ENCODE peak calls at places on chromosomes 7 and 10, in four cellular contexts. One of them, this sample, is unnamed.

GRCh38 chr7:156918642-156919041 is 25.7 kb upstream of the LMBR1 start:
- DNase-seq in T-helper 17 cell: no peak
- DNase-seq in CD4-positive, CD25-positive, alpha-beta regulatory T cell: no peak
- DNase-seq in SK-N-SH: no peak
- DNase-seq in this sample: no peak

GRCh38 chr10:26869528-26869927 is 8.8 kb upstream of the ABI1 start:
- DNase-seq in T-helper 17 cell: no peak
- DNase-seq in CD4-positive, CD25-positive, alpha-beta regulatory T cell: peak
- DNase-seq in SK-N-SH: no peak
- DNase-seq in this sample: no peak

GRCh38 chr10:22712246-22712958 is 2.0 kb downstream of the PIP4K2A start:
- DNase-seq in T-helper 17 cell: no peak
- DNase-seq in CD4-positive, CD25-positive, alpha-beta regulatory T cell: no peak
- DNase-seq in SK-N-SH: no peak
- DNase-seq in this sample: no peak

GRCh38 chr7:114081606-114082425 is 163.0 kb upstream of the PPP1R3A start:
- DNase-seq in T-helper 17 cell: no peak
- DNase-seq in CD4-positive, CD25-positive, alpha-beta regulatory T cell: peak
- DNase-seq in SK-N-SH: peak
- DNase-seq in this sample: peak

GRCh38 chr7:76296743-76297740 is 5.4 kb upstream of the HSPB1 start:
- DNase-seq in T-helper 17 cell: no peak
- DNase-seq in CD4-positive, CD25-positive, alpha-beta regulatory T cell: no peak
- DNase-seq in SK-N-SH: no peak
- DNase-seq in this sample: no peak

GRCh38 chr10:73723516-73723915 is 20.7 kb upstream of the SEC24C start:
- DNase-seq in T-helper 17 cell: no peak
- DNase-seq in CD4-positive, CD25-positive, alpha-beta regulatory T cell: no peak
- DNase-seq in SK-N-SH: no peak
- DNase-seq in this sample: no peak

GRCh38 chr10:114571316-114571999 is 86.6 kb downstream of the ABLIM1 start:
- DNase-seq in T-helper 17 cell: no peak
- DNase-seq in CD4-positive, CD25-positive, alpha-beta regulatory T cell: no peak
- DNase-seq in SK-N-SH: no peak
- DNase-seq in this sample: no peak

GRCh38 chr10:131726460-131726861 is 174.3 kb upstream of the PPP2R2D start:
- DNase-seq in T-helper 17 cell: no peak
- DNase-seq in CD4-positive, CD25-positive, alpha-beta regulatory T cell: no peak
- DNase-seq in SK-N-SH: peak
- DNase-seq in this sample: peak

GRCh38 chr7:151895695-151896485 is 19.0 kb upstream of the PRKAG2 start:
- DNase-seq in T-helper 17 cell: no peak
- DNase-seq in CD4-positive, CD25-positive, alpha-beta regulatory T cell: no peak
- DNase-seq in SK-N-SH: no peak
- DNase-seq in this sample: peak

GRCh38 chr10:16854623-16855022 is 37.4 kb upstream of the RSU1 start:
- DNase-seq in T-helper 17 cell: no peak
- DNase-seq in CD4-positive, CD25-positive, alpha-beta regulatory T cell: no peak
- DNase-seq in SK-N-SH: no peak
- DNase-seq in this sample: no peak

GRCh38 chr7:5423844-5424688 is 432 bp upstream of the TNRC18 start:
- DNase-seq in T-helper 17 cell: no peak
- DNase-seq in CD4-positive, CD25-positive, alpha-beta regulatory T cell: peak
- DNase-seq in SK-N-SH: peak
- DNase-seq in this sample: peak

GRCh38 chr10:102434251-102434913 is 2.0 kb upstream of the CUEDC2 start:
- DNase-seq in T-helper 17 cell: no peak
- DNase-seq in CD4-positive, CD25-positive, alpha-beta regulatory T cell: no peak
- DNase-seq in SK-N-SH: no peak
- DNase-seq in this sample: peak

GRCh38 chr10:32367793-32368453 is 21.0 kb upstream of the EPC1 start:
- DNase-seq in T-helper 17 cell: peak
- DNase-seq in CD4-positive, CD25-positive, alpha-beta regulatory T cell: peak
- DNase-seq in SK-N-SH: peak
- DNase-seq in this sample: peak

GRCh38 chr10:71419750-71420149 is 23.0 kb downstream of the CDH23 start:
- DNase-seq in T-helper 17 cell: no peak
- DNase-seq in CD4-positive, CD25-positive, alpha-beta regulatory T cell: no peak
- DNase-seq in SK-N-SH: no peak
- DNase-seq in this sample: no peak

GRCh38 chr7:36673703-36674102 is 50.6 kb downstream of the AOAH start:
- DNase-seq in T-helper 17 cell: no peak
- DNase-seq in CD4-positive, CD25-positive, alpha-beta regulatory T cell: no peak
- DNase-seq in SK-N-SH: no peak
- DNase-seq in this sample: no peak

GRCh38 chr7:47640215-47640739 is 58.4 kb upstream of the TNS3 start:
- DNase-seq in T-helper 17 cell: no peak
- DNase-seq in CD4-positive, CD25-positive, alpha-beta regulatory T cell: no peak
- DNase-seq in SK-N-SH: no peak
- DNase-seq in this sample: no peak

GRCh38 chr10:16816142-16816541 is 1.1 kb downstream of the RSU1 start:
- DNase-seq in T-helper 17 cell: no peak
- DNase-seq in CD4-positive, CD25-positive, alpha-beta regulatory T cell: no peak
- DNase-seq in SK-N-SH: peak
- DNase-seq in this sample: peak

GRCh38 chr7:30743371-30744074 is 8.4 kb upstream of the INMT start:
- DNase-seq in T-helper 17 cell: no peak
- DNase-seq in CD4-positive, CD25-positive, alpha-beta regulatory T cell: no peak
- DNase-seq in SK-N-SH: peak
- DNase-seq in this sample: no peak

GRCh38 chr7:1940402-1940786 is 270.3 kb downstream of the ELFN1 start:
- DNase-seq in T-helper 17 cell: peak
- DNase-seq in CD4-positive, CD25-positive, alpha-beta regulatory T cell: peak
- DNase-seq in SK-N-SH: no peak
- DNase-seq in this sample: no peak

GRCh38 chr7:117041007-117041406 is 87.7 kb downstream of the ST7 start:
- DNase-seq in T-helper 17 cell: no peak
- DNase-seq in CD4-positive, CD25-positive, alpha-beta regulatory T cell: peak
- DNase-seq in SK-N-SH: no peak
- DNase-seq in this sample: no peak

GRCh38 chr7:5429253-5429856 is 5.7 kb upstream of the TNRC18 start:
- DNase-seq in T-helper 17 cell: no peak
- DNase-seq in CD4-positive, CD25-positive, alpha-beta regulatory T cell: no peak
- DNase-seq in SK-N-SH: no peak
- DNase-seq in this sample: peak

GRCh38 chr7:116560021-116560970 is 35.5 kb downstream of the CAV1 start:
- DNase-seq in T-helper 17 cell: no peak
- DNase-seq in CD4-positive, CD25-positive, alpha-beta regulatory T cell: no peak
- DNase-seq in SK-N-SH: no peak
- DNase-seq in this sample: no peak

GRCh38 chr10:104325436-104326430 is 12.5 kb downstream of the ITPRIP start:
- DNase-seq in T-helper 17 cell: no peak
- DNase-seq in CD4-positive, CD25-positive, alpha-beta regulatory T cell: no peak
- DNase-seq in SK-N-SH: no peak
- DNase-seq in this sample: peak

GRCh38 chr10:129467346-129468119 is 492 bp downstream of the MGMT start:
- DNase-seq in T-helper 17 cell: no peak
- DNase-seq in CD4-positive, CD25-positive, alpha-beta regulatory T cell: no peak
- DNase-seq in SK-N-SH: no peak
- DNase-seq in this sample: no peak

GRCh38 chr7:155532792-155533119 is 13.6 kb downstream of the CNPY1 start:
- DNase-seq in T-helper 17 cell: no peak
- DNase-seq in CD4-positive, CD25-positive, alpha-beta regulatory T cell: no peak
- DNase-seq in SK-N-SH: no peak
- DNase-seq in this sample: no peak

GRCh38 chr10:29795856-29796255 is 161.1 kb upstream of the SVIL start:
- DNase-seq in T-helper 17 cell: no peak
- DNase-seq in CD4-positive, CD25-positive, alpha-beta regulatory T cell: no peak
- DNase-seq in SK-N-SH: no peak
- DNase-seq in this sample: no peak

GRCh38 chr10:30817541-30817940 is 188.0 kb upstream of the LYZL2 start:
- DNase-seq in T-helper 17 cell: no peak
- DNase-seq in CD4-positive, CD25-positive, alpha-beta regulatory T cell: no peak
- DNase-seq in SK-N-SH: no peak
- DNase-seq in this sample: no peak

GRCh38 chr10:27482984-27483956 is 20.8 kb upstream of the RAB18 start:
- DNase-seq in T-helper 17 cell: no peak
- DNase-seq in CD4-positive, CD25-positive, alpha-beta regulatory T cell: no peak
- DNase-seq in SK-N-SH: no peak
- DNase-seq in this sample: no peak

GRCh38 chr7:120703585-120704240 is 154.2 kb downstream of the TSPAN12 start:
- DNase-seq in T-helper 17 cell: no peak
- DNase-seq in CD4-positive, CD25-positive, alpha-beta regulatory T cell: no peak
- DNase-seq in SK-N-SH: no peak
- DNase-seq in this sample: no peak

This sample was measured in H7.